ENCODE peak calls at places on chromosomes 2 and 18, in eight cellular contexts. One of them, this sample, is unnamed.
A peak's percentile ranks its signal among the peaks of the same experiment; 100 is the strongest.

GRCh38 chr2:70608373-70608772 is 54.7 kb upstream of the TGFA start:
- DNase-seq in HCT116: no peak
- DNase-seq in GM06990: no peak
- DNase-seq in activated CD8-positive, alpha-beta memory T cell treated with anti-CD3 and anti-CD28 coated beads for 24 hours: no peak
- DNase-seq in stimulated activated CD4-positive, alpha-beta T cell treated with anti-CD3 and anti-CD28 coated beads, Interleukin-1b, Interleukin-23, amount 100 ng/mL, for 48 hours: no peak
- DNase-seq in NCI-H1417: no peak
- DNase-seq in esophagus muscularis mucosa: no peak
- DNase-seq in activated T-cell treated with anti-CD3 and anti-CD28 coated beads for 1 hour: no peak
- DNase-seq in this sample: no peak

GRCh38 chr2:20614201-20615045 is 36.5 kb downstream of the HS1BP3 start:
- DNase-seq in HCT116: no peak
- DNase-seq in GM06990: no peak
- DNase-seq in activated CD8-positive, alpha-beta memory T cell treated with anti-CD3 and anti-CD28 coated beads for 24 hours: no peak
- DNase-seq in stimulated activated CD4-positive, alpha-beta T cell treated with anti-CD3 and anti-CD28 coated beads, Interleukin-1b, Interleukin-23, amount 100 ng/mL, for 48 hours: no peak
- DNase-seq in NCI-H1417: peak; percentile 74
- DNase-seq in esophagus muscularis mucosa: no peak
- DNase-seq in activated T-cell treated with anti-CD3 and anti-CD28 coated beads for 1 hour: no peak
- DNase-seq in this sample: no peak

GRCh38 chr2:120893874-120894584 is 158.4 kb downstream of the GLI2 start:
- DNase-seq in HCT116: no peak
- DNase-seq in GM06990: no peak
- DNase-seq in activated CD8-positive, alpha-beta memory T cell treated with anti-CD3 and anti-CD28 coated beads for 24 hours: no peak
- DNase-seq in stimulated activated CD4-positive, alpha-beta T cell treated with anti-CD3 and anti-CD28 coated beads, Interleukin-1b, Interleukin-23, amount 100 ng/mL, for 48 hours: no peak
- DNase-seq in NCI-H1417: no peak
- DNase-seq in esophagus muscularis mucosa: no peak
- DNase-seq in activated T-cell treated with anti-CD3 and anti-CD28 coated beads for 1 hour: no peak
- DNase-seq in this sample: no peak

GRCh38 chr2:197941715-197942114 is 137.3 kb downstream of the PLCL1 start:
- DNase-seq in HCT116: no peak
- DNase-seq in GM06990: no peak
- DNase-seq in activated CD8-positive, alpha-beta memory T cell treated with anti-CD3 and anti-CD28 coated beads for 24 hours: no peak
- DNase-seq in stimulated activated CD4-positive, alpha-beta T cell treated with anti-CD3 and anti-CD28 coated beads, Interleukin-1b, Interleukin-23, amount 100 ng/mL, for 48 hours: no peak
- DNase-seq in NCI-H1417: no peak
- DNase-seq in esophagus muscularis mucosa: no peak
- DNase-seq in activated T-cell treated with anti-CD3 and anti-CD28 coated beads for 1 hour: no peak
- DNase-seq in this sample: no peak

GRCh38 chr2:190267302-190267701 is 52.3 kb downstream of the HIBCH start:
- DNase-seq in HCT116: peak; percentile 44
- DNase-seq in GM06990: no peak
- DNase-seq in activated CD8-positive, alpha-beta memory T cell treated with anti-CD3 and anti-CD28 coated beads for 24 hours: no peak
- DNase-seq in stimulated activated CD4-positive, alpha-beta T cell treated with anti-CD3 and anti-CD28 coated beads, Interleukin-1b, Interleukin-23, amount 100 ng/mL, for 48 hours: no peak
- DNase-seq in NCI-H1417: no peak
- DNase-seq in esophagus muscularis mucosa: no peak
- DNase-seq in activated T-cell treated with anti-CD3 and anti-CD28 coated beads for 1 hour: no peak
- DNase-seq in this sample: no peak

GRCh38 chr18:41745166-41746049 is 209.6 kb upstream of the PIK3C3 start:
- DNase-seq in HCT116: no peak
- DNase-seq in GM06990: no peak
- DNase-seq in activated CD8-positive, alpha-beta memory T cell treated with anti-CD3 and anti-CD28 coated beads for 24 hours: no peak
- DNase-seq in stimulated activated CD4-positive, alpha-beta T cell treated with anti-CD3 and anti-CD28 coated beads, Interleukin-1b, Interleukin-23, amount 100 ng/mL, for 48 hours: peak; percentile 9
- DNase-seq in NCI-H1417: peak; percentile 79
- DNase-seq in esophagus muscularis mucosa: no peak
- DNase-seq in activated T-cell treated with anti-CD3 and anti-CD28 coated beads for 1 hour: no peak
- DNase-seq in this sample: peak; percentile 53

GRCh38 chr18:74397572-74397971 is 59.5 kb downstream of the DIPK1C start:
- DNase-seq in HCT116: no peak
- DNase-seq in GM06990: no peak
- DNase-seq in activated CD8-positive, alpha-beta memory T cell treated with anti-CD3 and anti-CD28 coated beads for 24 hours: no peak
- DNase-seq in stimulated activated CD4-positive, alpha-beta T cell treated with anti-CD3 and anti-CD28 coated beads, Interleukin-1b, Interleukin-23, amount 100 ng/mL, for 48 hours: no peak
- DNase-seq in NCI-H1417: no peak
- DNase-seq in esophagus muscularis mucosa: no peak
- DNase-seq in activated T-cell treated with anti-CD3 and anti-CD28 coated beads for 1 hour: no peak
- DNase-seq in this sample: no peak

GRCh38 chr2:31347788-31348187 is 66.8 kb downstream of the XDH start:
- DNase-seq in HCT116: no peak
- DNase-seq in GM06990: no peak
- DNase-seq in activated CD8-positive, alpha-beta memory T cell treated with anti-CD3 and anti-CD28 coated beads for 24 hours: no peak
- DNase-seq in stimulated activated CD4-positive, alpha-beta T cell treated with anti-CD3 and anti-CD28 coated beads, Interleukin-1b, Interleukin-23, amount 100 ng/mL, for 48 hours: no peak
- DNase-seq in NCI-H1417: no peak
- DNase-seq in esophagus muscularis mucosa: no peak
- DNase-seq in activated T-cell treated with anti-CD3 and anti-CD28 coated beads for 1 hour: no peak
- DNase-seq in this sample: no peak

GRCh38 chr2:172178035-172178434 is 75.3 kb upstream of the DLX2 start:
- DNase-seq in HCT116: no peak
- DNase-seq in GM06990: no peak
- DNase-seq in activated CD8-positive, alpha-beta memory T cell treated with anti-CD3 and anti-CD28 coated beads for 24 hours: no peak
- DNase-seq in stimulated activated CD4-positive, alpha-beta T cell treated with anti-CD3 and anti-CD28 coated beads, Interleukin-1b, Interleukin-23, amount 100 ng/mL, for 48 hours: no peak
- DNase-seq in NCI-H1417: no peak
- DNase-seq in esophagus muscularis mucosa: no peak
- DNase-seq in activated T-cell treated with anti-CD3 and anti-CD28 coated beads for 1 hour: no peak
- DNase-seq in this sample: no peak